ENCODE peak calls at places on chromosomes 11 and 22, in seven cellular contexts. N is substantia nigra; U is HS-27A; D is psoas muscle; G is cardiac fibroblast; F is stimulated activated CD4-positive, alpha-beta T cell treated with anti-CD3 and anti-CD28 coated beads, Interleukin-12 subunit alpha, Interleukin-12 subunit beta, amount 100 ng/mL, for 24 hours; L is heart left ventricle. V is an unnamed sample.

GRCh38 chr22:35648066-35649025 is at the start of gene APOL6:
- DNase-seq in N (peak), U (no peak), D (peak), G (peak), F (peak), L (no peak), V (no peak)

GRCh38 chr11:65503606-65503922 is 4.7 kb downstream of the MALAT1 start:
- DNase-seq in N (no peak), U (no peak), D (no peak), G (peak), F (no peak), L (no peak), V (no peak)

GRCh38 chr11:76201672-76202412 is 4.5 kb downstream of the WNT11 start:
- DNase-seq in N (no peak), U (no peak), D (peak), G (no peak), F (no peak), L (no peak), V (no peak)

GRCh38 chr22:46972901-46973831 is 210.7 kb downstream of the TBC1D22A start:
- DNase-seq in N (no peak), U (no peak), D (peak), G (no peak), F (no peak), L (no peak), V (no peak)

GRCh38 chr11:130068986-130069683 is 559 bp upstream of the APLP2 start:
- DNase-seq in N (peak), U (peak), D (peak), G (peak), F (peak), L (peak), V (no peak)

GRCh38 chr11:61332266-61332822 is 561 bp downstream of the DDB1 start:
- DNase-seq in N (peak), U (no peak), D (no peak), G (peak), F (no peak), L (no peak), V (no peak)

GRCh38 chr11:47784785-47785381 is 17.7 kb upstream of the FNBP4 start:
- DNase-seq in N (no peak), U (no peak), D (peak), G (no peak), F (no peak), L (no peak), V (no peak)

GRCh38 chr11:73538381-73538872 is 59.5 kb downstream of the FAM168A start:
- DNase-seq in N (no peak), U (no peak), D (no peak), G (no peak), F (no peak), L (no peak), V (no peak)

GRCh38 chr22:37552560-37553163 is 7.6 kb upstream of the CDC42EP1 start:
- DNase-seq in N (no peak), U (no peak), D (peak), G (no peak), F (no peak), L (peak), V (no peak)

GRCh38 chr22:47043835-47044721 is 281.6 kb downstream of the TBC1D22A start:
- DNase-seq in N (no peak), U (no peak), D (peak), G (peak), F (no peak), L (no peak), V (no peak)

GRCh38 chr11:69277074-69277809 is 16.7 kb upstream of the MYEOV start:
- DNase-seq in N (no peak), U (no peak), D (no peak), G (no peak), F (no peak), L (no peak), V (no peak)

GRCh38 chr11:44774736-44775135 is 48.0 kb downstream of the TSPAN18 start:
- DNase-seq in N (no peak), U (no peak), D (no peak), G (no peak), F (no peak), L (no peak), V (no peak)

GRCh38 chr11:130478204-130478701 is 29.8 kb downstream of the ADAMTS15 start:
- DNase-seq in N (no peak), U (peak), D (peak), G (peak), F (no peak), L (peak), V (peak)

GRCh38 chr11:20670932-20671403 is 1.6 kb downstream of the NELL1 start:
- DNase-seq in N (no peak), U (no peak), D (no peak), G (no peak), F (no peak), L (no peak), V (no peak)

GRCh38 chr11:73242291-73243092 is 24.4 kb downstream of the P2RY2 start:
- DNase-seq in N (peak), U (peak), D (peak), G (peak), F (peak), L (peak), V (no peak)

GRCh38 chr11:60111793-60112192 is 23.3 kb downstream of the MS4A2 start:
- DNase-seq in N (no peak), U (no peak), D (no peak), G (no peak), F (no peak), L (no peak), V (no peak)

GRCh38 chr11:117979481-117980211 is 6.5 kb upstream of the IL10RA start:
- DNase-seq in N (no peak), U (no peak), D (no peak), G (no peak), F (no peak), L (no peak), V (no peak)

GRCh38 chr11:119571311-119571710 is 148.3 kb upstream of the THY1 start:
- DNase-seq in N (no peak), U (no peak), D (no peak), G (no peak), F (no peak), L (no peak), V (no peak)

GRCh38 chr11:101487775-101488174 is 96.0 kb downstream of the TRPC6 start:
- DNase-seq in N (no peak), U (no peak), D (no peak), G (peak), F (no peak), L (no peak), V (peak)

GRCh38 chr11:116240661-116241060 is 532.1 kb downstream of the BUD13 start:
- DNase-seq in N (no peak), U (no peak), D (no peak), G (peak), F (no peak), L (no peak), V (no peak)

GRCh38 chr11:66454253-66454652 is 12.5 kb upstream of the PELI3 start:
- DNase-seq in N (no peak), U (no peak), D (no peak), G (no peak), F (no peak), L (no peak), V (no peak)

GRCh38 chr11:8863838-8864237 is 47.2 kb upstream of the AKIP1 start:
- DNase-seq in N (no peak), U (peak), D (no peak), G (peak), F (no peak), L (no peak), V (no peak)